ENCODE peak calls at places on chromosomes 4 and X, in ten cellular contexts. One of them, this sample, is unnamed.

GRCh38 chr4:74873545-74874295 is 59.2 kb upstream of the PARM1 start:
- DNase-seq in brain microvascular endothelial cell: no peak
- DNase-seq in T-helper 1 cell: no peak
- DNase-seq in BE2C: no peak
- DNase-seq in endothelial cell of umbilical vein: no peak
- DNase-seq in stimulated activated CD8-positive, alpha-beta memory T cell treated with anti-CD3 and anti-CD28 coated beads, Interleukin-7, amount 100 ng/mL, for 1 hour: no peak
- DNase-seq in omental fat pad: no peak
- DNase-seq in ACHN: no peak
- DNase-seq in activated effector memory CD4-positive, alpha-beta T cell treated with Interleukin-2 at 50 U/mL for 16 hours: no peak
- DNase-seq in RPMI7951: no peak
- DNase-seq in this sample: no peak

GRCh38 chr4:84786478-84786877 is 180.0 kb downstream of the WDFY3 start:
- DNase-seq in stimulated activated CD8-positive, alpha-beta memory T cell treated with anti-CD3 and anti-CD28 coated beads, Interleukin-7, amount 100 ng/mL, for 1 hour: no peak
- DNase-seq in endothelial cell of umbilical vein: no peak
- DNase-seq in T-helper 1 cell: no peak
- DNase-seq in RPMI7951: no peak
- DNase-seq in omental fat pad: no peak
- DNase-seq in brain microvascular endothelial cell: no peak
- DNase-seq in ACHN: no peak
- DNase-seq in activated effector memory CD4-positive, alpha-beta T cell treated with Interleukin-2 at 50 U/mL for 16 hours: no peak
- DNase-seq in BE2C: no peak
- DNase-seq in this sample: no peak

GRCh38 chrX:150605603-150606002 is 37.2 kb downstream of the MTM1 start:
- DNase-seq in T-helper 1 cell: no peak
- DNase-seq in omental fat pad: no peak
- DNase-seq in activated effector memory CD4-positive, alpha-beta T cell treated with Interleukin-2 at 50 U/mL for 16 hours: no peak
- DNase-seq in ACHN: no peak
- DNase-seq in endothelial cell of umbilical vein: no peak
- DNase-seq in brain microvascular endothelial cell: no peak
- DNase-seq in BE2C: no peak
- DNase-seq in RPMI7951: no peak
- DNase-seq in stimulated activated CD8-positive, alpha-beta memory T cell treated with anti-CD3 and anti-CD28 coated beads, Interleukin-7, amount 100 ng/mL, for 1 hour: no peak
- DNase-seq in this sample: no peak

GRCh38 chrX:40415675-40416074 is 165.1 kb upstream of the ATP6AP2 start:
- DNase-seq in brain microvascular endothelial cell: no peak
- DNase-seq in ACHN: no peak
- DNase-seq in endothelial cell of umbilical vein: no peak
- DNase-seq in stimulated activated CD8-positive, alpha-beta memory T cell treated with anti-CD3 and anti-CD28 coated beads, Interleukin-7, amount 100 ng/mL, for 1 hour: no peak
- DNase-seq in BE2C: peak
- DNase-seq in omental fat pad: no peak
- DNase-seq in RPMI7951: peak
- DNase-seq in T-helper 1 cell: no peak
- DNase-seq in activated effector memory CD4-positive, alpha-beta T cell treated with Interleukin-2 at 50 U/mL for 16 hours: no peak
- DNase-seq in this sample: no peak

GRCh38 chrX:134670241-134670811 is 12.1 kb upstream of the PLAC1 start:
- DNase-seq in T-helper 1 cell: no peak
- DNase-seq in endothelial cell of umbilical vein: peak
- DNase-seq in BE2C: no peak
- DNase-seq in activated effector memory CD4-positive, alpha-beta T cell treated with Interleukin-2 at 50 U/mL for 16 hours: no peak
- DNase-seq in omental fat pad: no peak
- DNase-seq in RPMI7951: peak
- DNase-seq in stimulated activated CD8-positive, alpha-beta memory T cell treated with anti-CD3 and anti-CD28 coated beads, Interleukin-7, amount 100 ng/mL, for 1 hour: no peak
- DNase-seq in ACHN: peak
- DNase-seq in brain microvascular endothelial cell: peak
- DNase-seq in this sample: no peak

GRCh38 chrX:5236096-5236495 is 992.6 kb downstream of the NLGN4X start:
- DNase-seq in RPMI7951: peak
- DNase-seq in endothelial cell of umbilical vein: no peak
- DNase-seq in omental fat pad: no peak
- DNase-seq in stimulated activated CD8-positive, alpha-beta memory T cell treated with anti-CD3 and anti-CD28 coated beads, Interleukin-7, amount 100 ng/mL, for 1 hour: no peak
- DNase-seq in activated effector memory CD4-positive, alpha-beta T cell treated with Interleukin-2 at 50 U/mL for 16 hours: no peak
- DNase-seq in ACHN: peak
- DNase-seq in T-helper 1 cell: no peak
- DNase-seq in BE2C: no peak
- DNase-seq in brain microvascular endothelial cell: no peak
- DNase-seq in this sample: no peak

GRCh38 chr4:177386416-177386815 is 55.8 kb downstream of the AGA start:
- DNase-seq in RPMI7951: no peak
- DNase-seq in stimulated activated CD8-positive, alpha-beta memory T cell treated with anti-CD3 and anti-CD28 coated beads, Interleukin-7, amount 100 ng/mL, for 1 hour: no peak
- DNase-seq in T-helper 1 cell: no peak
- DNase-seq in endothelial cell of umbilical vein: no peak
- DNase-seq in activated effector memory CD4-positive, alpha-beta T cell treated with Interleukin-2 at 50 U/mL for 16 hours: no peak
- DNase-seq in omental fat pad: no peak
- DNase-seq in BE2C: no peak
- DNase-seq in brain microvascular endothelial cell: no peak
- DNase-seq in ACHN: no peak
- DNase-seq in this sample: peak

GRCh38 chr4:100026066-100026465 is 76.0 kb upstream of the H2AZ1 start:
- DNase-seq in ACHN: no peak
- DNase-seq in brain microvascular endothelial cell: no peak
- DNase-seq in RPMI7951: no peak
- DNase-seq in omental fat pad: no peak
- DNase-seq in T-helper 1 cell: no peak
- DNase-seq in stimulated activated CD8-positive, alpha-beta memory T cell treated with anti-CD3 and anti-CD28 coated beads, Interleukin-7, amount 100 ng/mL, for 1 hour: no peak
- DNase-seq in activated effector memory CD4-positive, alpha-beta T cell treated with Interleukin-2 at 50 U/mL for 16 hours: no peak
- DNase-seq in BE2C: no peak
- DNase-seq in endothelial cell of umbilical vein: no peak
- DNase-seq in this sample: no peak

GRCh38 chr4:146054676-146055075 is 116.1 kb upstream of the ZNF827 start:
- DNase-seq in T-helper 1 cell: no peak
- DNase-seq in ACHN: no peak
- DNase-seq in BE2C: no peak
- DNase-seq in RPMI7951: no peak
- DNase-seq in brain microvascular endothelial cell: no peak
- DNase-seq in endothelial cell of umbilical vein: no peak
- DNase-seq in omental fat pad: no peak
- DNase-seq in stimulated activated CD8-positive, alpha-beta memory T cell treated with anti-CD3 and anti-CD28 coated beads, Interleukin-7, amount 100 ng/mL, for 1 hour: no peak
- DNase-seq in activated effector memory CD4-positive, alpha-beta T cell treated with Interleukin-2 at 50 U/mL for 16 hours: no peak
- DNase-seq in this sample: no peak

GRCh38 chrX:44261286-44261685 is 82.2 kb downstream of the EFHC2 start:
- DNase-seq in T-helper 1 cell: no peak
- DNase-seq in stimulated activated CD8-positive, alpha-beta memory T cell treated with anti-CD3 and anti-CD28 coated beads, Interleukin-7, amount 100 ng/mL, for 1 hour: no peak
- DNase-seq in brain microvascular endothelial cell: no peak
- DNase-seq in RPMI7951: no peak
- DNase-seq in BE2C: no peak
- DNase-seq in omental fat pad: no peak
- DNase-seq in activated effector memory CD4-positive, alpha-beta T cell treated with Interleukin-2 at 50 U/mL for 16 hours: no peak
- DNase-seq in endothelial cell of umbilical vein: no peak
- DNase-seq in ACHN: no peak
- DNase-seq in this sample: no peak

GRCh38 chrX:38220024-38220935 is at the start of gene SRPX:
- DNase-seq in omental fat pad: no peak
- DNase-seq in RPMI7951: peak
- DNase-seq in T-helper 1 cell: no peak
- DNase-seq in endothelial cell of umbilical vein: peak
- DNase-seq in brain microvascular endothelial cell: no peak
- DNase-seq in BE2C: peak
- DNase-seq in activated effector memory CD4-positive, alpha-beta T cell treated with Interleukin-2 at 50 U/mL for 16 hours: no peak
- DNase-seq in ACHN: peak
- DNase-seq in stimulated activated CD8-positive, alpha-beta memory T cell treated with anti-CD3 and anti-CD28 coated beads, Interleukin-7, amount 100 ng/mL, for 1 hour: no peak
- DNase-seq in this sample: no peak

GRCh38 chr4:86013623-86014022 is 346.2 kb downstream of the MAPK10 start:
- DNase-seq in activated effector memory CD4-positive, alpha-beta T cell treated with Interleukin-2 at 50 U/mL for 16 hours: no peak
- DNase-seq in BE2C: no peak
- DNase-seq in RPMI7951: peak
- DNase-seq in T-helper 1 cell: no peak
- DNase-seq in brain microvascular endothelial cell: peak
- DNase-seq in endothelial cell of umbilical vein: no peak
- DNase-seq in ACHN: no peak
- DNase-seq in stimulated activated CD8-positive, alpha-beta memory T cell treated with anti-CD3 and anti-CD28 coated beads, Interleukin-7, amount 100 ng/mL, for 1 hour: no peak
- DNase-seq in omental fat pad: no peak
- DNase-seq in this sample: no peak

GRCh38 chr4:76074468-76074867 is at the start of gene ART3:
- DNase-seq in RPMI7951: no peak
- DNase-seq in stimulated activated CD8-positive, alpha-beta memory T cell treated with anti-CD3 and anti-CD28 coated beads, Interleukin-7, amount 100 ng/mL, for 1 hour: no peak
- DNase-seq in omental fat pad: no peak
- DNase-seq in brain microvascular endothelial cell: no peak
- DNase-seq in T-helper 1 cell: no peak
- DNase-seq in activated effector memory CD4-positive, alpha-beta T cell treated with Interleukin-2 at 50 U/mL for 16 hours: no peak
- DNase-seq in endothelial cell of umbilical vein: no peak
- DNase-seq in ACHN: no peak
- DNase-seq in BE2C: no peak
- DNase-seq in this sample: no peak

GRCh38 chr4:55396305-55397023 is 707 bp downstream of the TMEM165 start:
- DNase-seq in BE2C: peak
- DNase-seq in endothelial cell of umbilical vein: peak
- DNase-seq in omental fat pad: no peak
- DNase-seq in ACHN: peak
- DNase-seq in RPMI7951: peak
- DNase-seq in brain microvascular endothelial cell: no peak
- DNase-seq in activated effector memory CD4-positive, alpha-beta T cell treated with Interleukin-2 at 50 U/mL for 16 hours: peak
- DNase-seq in stimulated activated CD8-positive, alpha-beta memory T cell treated with anti-CD3 and anti-CD28 coated beads, Interleukin-7, amount 100 ng/mL, for 1 hour: no peak
- DNase-seq in T-helper 1 cell: peak
- DNase-seq in this sample: peak

GRCh38 chr4:188722911-188723310 is 583.7 kb downstream of the TRIML1 start:
- DNase-seq in omental fat pad: no peak
- DNase-seq in BE2C: no peak
- DNase-seq in activated effector memory CD4-positive, alpha-beta T cell treated with Interleukin-2 at 50 U/mL for 16 hours: no peak
- DNase-seq in ACHN: no peak
- DNase-seq in T-helper 1 cell: no peak
- DNase-seq in RPMI7951: no peak
- DNase-seq in stimulated activated CD8-positive, alpha-beta memory T cell treated with anti-CD3 and anti-CD28 coated beads, Interleukin-7, amount 100 ng/mL, for 1 hour: no peak
- DNase-seq in endothelial cell of umbilical vein: no peak
- DNase-seq in brain microvascular endothelial cell: no peak
- DNase-seq in this sample: no peak

GRCh38 chr4:8848507-8849265 is 23.0 kb downstream of the HMX1 start:
- DNase-seq in RPMI7951: no peak
- DNase-seq in brain microvascular endothelial cell: no peak
- DNase-seq in endothelial cell of umbilical vein: no peak
- DNase-seq in T-helper 1 cell: no peak
- DNase-seq in omental fat pad: no peak
- DNase-seq in ACHN: no peak
- DNase-seq in stimulated activated CD8-positive, alpha-beta memory T cell treated with anti-CD3 and anti-CD28 coated beads, Interleukin-7, amount 100 ng/mL, for 1 hour: no peak
- DNase-seq in BE2C: no peak
- DNase-seq in activated effector memory CD4-positive, alpha-beta T cell treated with Interleukin-2 at 50 U/mL for 16 hours: no peak
- DNase-seq in this sample: no peak

GRCh38 chr4:6924361-6924779 is 14.7 kb downstream of the TBC1D14 start:
- DNase-seq in activated effector memory CD4-positive, alpha-beta T cell treated with Interleukin-2 at 50 U/mL for 16 hours: no peak
- DNase-seq in omental fat pad: no peak
- DNase-seq in brain microvascular endothelial cell: no peak
- DNase-seq in stimulated activated CD8-positive, alpha-beta memory T cell treated with anti-CD3 and anti-CD28 coated beads, Interleukin-7, amount 100 ng/mL, for 1 hour: no peak
- DNase-seq in RPMI7951: no peak
- DNase-seq in ACHN: no peak
- DNase-seq in T-helper 1 cell: no peak
- DNase-seq in BE2C: no peak
- DNase-seq in endothelial cell of umbilical vein: no peak
- DNase-seq in this sample: no peak

GRCh38 chr4:108097990-108098553 is 70.7 kb downstream of the LEF1 start:
- DNase-seq in stimulated activated CD8-positive, alpha-beta memory T cell treated with anti-CD3 and anti-CD28 coated beads, Interleukin-7, amount 100 ng/mL, for 1 hour: no peak
- DNase-seq in brain microvascular endothelial cell: no peak
- DNase-seq in BE2C: no peak
- DNase-seq in ACHN: no peak
- DNase-seq in omental fat pad: no peak
- DNase-seq in T-helper 1 cell: no peak
- DNase-seq in activated effector memory CD4-positive, alpha-beta T cell treated with Interleukin-2 at 50 U/mL for 16 hours: no peak
- DNase-seq in endothelial cell of umbilical vein: no peak
- DNase-seq in RPMI7951: no peak
- DNase-seq in this sample: no peak

GRCh38 chrX:2383735-2384134 is 117.0 kb downstream of the DHRSX start:
- DNase-seq in activated effector memory CD4-positive, alpha-beta T cell treated with Interleukin-2 at 50 U/mL for 16 hours: no peak
- DNase-seq in BE2C: no peak
- DNase-seq in omental fat pad: no peak
- DNase-seq in RPMI7951: no peak
- DNase-seq in brain microvascular endothelial cell: no peak
- DNase-seq in stimulated activated CD8-positive, alpha-beta memory T cell treated with anti-CD3 and anti-CD28 coated beads, Interleukin-7, amount 100 ng/mL, for 1 hour: no peak
- DNase-seq in ACHN: no peak
- DNase-seq in endothelial cell of umbilical vein: no peak
- DNase-seq in T-helper 1 cell: no peak
- DNase-seq in this sample: no peak

GRCh38 chr4:126766266-126766665 is 866.5 kb upstream of the INTU start:
- DNase-seq in brain microvascular endothelial cell: no peak
- DNase-seq in RPMI7951: no peak
- DNase-seq in endothelial cell of umbilical vein: peak
- DNase-seq in ACHN: no peak
- DNase-seq in stimulated activated CD8-positive, alpha-beta memory T cell treated with anti-CD3 and anti-CD28 coated beads, Interleukin-7, amount 100 ng/mL, for 1 hour: no peak
- DNase-seq in omental fat pad: no peak
- DNase-seq in BE2C: no peak
- DNase-seq in T-helper 1 cell: no peak
- DNase-seq in activated effector memory CD4-positive, alpha-beta T cell treated with Interleukin-2 at 50 U/mL for 16 hours: no peak
- DNase-seq in this sample: no peak

GRCh38 chr4:138234254-138234653 is 7.9 kb downstream of the SLC7A11 start:
- DNase-seq in T-helper 1 cell: no peak
- DNase-seq in omental fat pad: no peak
- DNase-seq in BE2C: no peak
- DNase-seq in stimulated activated CD8-positive, alpha-beta memory T cell treated with anti-CD3 and anti-CD28 coated beads, Interleukin-7, amount 100 ng/mL, for 1 hour: no peak
- DNase-seq in brain microvascular endothelial cell: no peak
- DNase-seq in activated effector memory CD4-positive, alpha-beta T cell treated with Interleukin-2 at 50 U/mL for 16 hours: no peak
- DNase-seq in endothelial cell of umbilical vein: no peak
- DNase-seq in RPMI7951: no peak
- DNase-seq in ACHN: no peak
- DNase-seq in this sample: no peak

GRCh38 chr4:47473351-47473750 is 9.8 kb upstream of the COMMD8 start:
- DNase-seq in omental fat pad: no peak
- DNase-seq in T-helper 1 cell: no peak
- DNase-seq in activated effector memory CD4-positive, alpha-beta T cell treated with Interleukin-2 at 50 U/mL for 16 hours: no peak
- DNase-seq in stimulated activated CD8-positive, alpha-beta memory T cell treated with anti-CD3 and anti-CD28 coated beads, Interleukin-7, amount 100 ng/mL, for 1 hour: no peak
- DNase-seq in endothelial cell of umbilical vein: no peak
- DNase-seq in RPMI7951: no peak
- DNase-seq in ACHN: no peak
- DNase-seq in brain microvascular endothelial cell: no peak
- DNase-seq in BE2C: no peak
- DNase-seq in this sample: no peak

GRCh38 chr4:101217353-101218031 is 129.8 kb downstream of the PPP3CA start:
- DNase-seq in stimulated activated CD8-positive, alpha-beta memory T cell treated with anti-CD3 and anti-CD28 coated beads, Interleukin-7, amount 100 ng/mL, for 1 hour: no peak
- DNase-seq in BE2C: no peak
- DNase-seq in endothelial cell of umbilical vein: peak
- DNase-seq in omental fat pad: no peak
- DNase-seq in activated effector memory CD4-positive, alpha-beta T cell treated with Interleukin-2 at 50 U/mL for 16 hours: no peak
- DNase-seq in ACHN: no peak
- DNase-seq in brain microvascular endothelial cell: peak
- DNase-seq in T-helper 1 cell: no peak
- DNase-seq in RPMI7951: no peak
- DNase-seq in this sample: no peak

GRCh38 chr4:87060957-87061356 is 126.1 kb downstream of the AFF1 start:
- DNase-seq in activated effector memory CD4-positive, alpha-beta T cell treated with Interleukin-2 at 50 U/mL for 16 hours: no peak
- DNase-seq in endothelial cell of umbilical vein: no peak
- DNase-seq in stimulated activated CD8-positive, alpha-beta memory T cell treated with anti-CD3 and anti-CD28 coated beads, Interleukin-7, amount 100 ng/mL, for 1 hour: no peak
- DNase-seq in T-helper 1 cell: peak
- DNase-seq in brain microvascular endothelial cell: peak
- DNase-seq in RPMI7951: peak
- DNase-seq in ACHN: no peak
- DNase-seq in omental fat pad: no peak
- DNase-seq in BE2C: no peak
- DNase-seq in this sample: no peak

This sample was measured in SHP77.